ENCODE peak calls at places on chromosomes 13 and 19, in nine cellular contexts. L is A549, B is K562, O is Panc1, S is SK-N-SH, E is HL-60, X is HepG2, W is GM12878, H is HCT116. M is an unnamed sample.

GRCh38 chr13:49649244-49649962 is 21.1 kb downstream of the ARL11 start:
- DNase-seq in W (no peak), S (no peak), X (peak; percentile 33), L (peak; percentile 28), E (no peak), B (peak; percentile 33), H (no peak), O (no peak), M (peak; percentile 68)

GRCh38 chr13:102399791-102400618 is 1.8 kb downstream of the FGF14 start:
- DNase-seq in H (no peak), E (peak; percentile 16), L (peak; percentile 28), W (no peak), S (peak; percentile 78), X (no peak), O (no peak), B (no peak), M (peak; percentile 55)

GRCh38 chr13:34942732-34943674 is 933 bp downstream of the NBEA start:
- DNase-seq in H (no peak), W (no peak), X (no peak), S (peak; percentile 69), O (no peak), E (no peak), B (no peak), L (peak; percentile 4), M (peak; percentile 78)

GRCh38 chr19:51480590-51480989 is 2.3 kb downstream of the CEACAM18 start:
- DNase-seq in O (no peak), X (peak; percentile 20), W (no peak), L (no peak), E (no peak), H (no peak), B (peak; percentile 72), S (no peak), M (peak; percentile 81)

GRCh38 chr19:57803265-57803593 is 11.5 kb downstream of the ZNF552 start:
- DNase-seq in O (no peak), H (no peak), W (no peak), B (no peak), E (no peak), S (no peak), X (no peak), L (no peak), M (peak; percentile 70)

GRCh38 chr19:55358493-55358892 is 4.0 kb upstream of the COX6B2 start:
- DNase-seq in B (no peak), L (no peak), O (no peak), W (no peak), E (no peak), X (no peak), H (no peak), S (no peak), M (no peak)

GRCh38 chr13:24910502-24911134 is 146.6 kb downstream of the RNF17 start:
- DNase-seq in X (no peak), B (no peak), W (no peak), H (no peak), E (no peak), O (no peak), S (no peak), L (no peak), M (no peak)

GRCh38 chr13:51557875-51558604 is 26.2 kb upstream of the WDFY2 start:
- DNase-seq in B (no peak), O (no peak), S (no peak), H (no peak), X (no peak), W (no peak), L (no peak), E (peak; percentile 40), M (no peak)

GRCh38 chr19:31349160-31349881 is at the start of gene TSHZ3:
- DNase-seq in B (peak; percentile 49), X (no peak), O (no peak), S (peak; percentile 89), W (no peak), H (no peak), L (peak; percentile 43), E (peak; percentile 84), M (peak; percentile 85)

GRCh38 chr13:82654851-82655517 is 1227.3 kb downstream of the SLITRK1 start:
- DNase-seq in B (no peak), L (no peak), H (no peak), S (no peak), E (no peak), W (no peak), O (no peak), X (no peak), M (no peak)

GRCh38 chr19:10763399-10763798 is 45.5 kb downstream of the DNM2 start:
- DNase-seq in E (no peak), B (no peak), H (no peak), X (no peak), W (no peak), O (no peak), L (no peak), S (no peak), M (no peak)

GRCh38 chr13:46211116-46211515 is 612 bp upstream of the LRRC63 start:
- DNase-seq in O (no peak), S (peak; percentile 32), E (peak; percentile 56), H (no peak), L (no peak), X (no peak), B (peak; percentile 15), W (no peak), M (peak; percentile 22)

GRCh38 chr13:46211521-46212351 is at the start of gene LRRC63:
- DNase-seq in B (peak; percentile 67), L (peak; percentile 38), X (no peak), H (no peak), S (peak; percentile 91), O (no peak), W (no peak), E (peak; percentile 90), M (peak; percentile 81)

GRCh38 chr13:46206138-46206537 is 5.6 kb upstream of the LRRC63 start:
- DNase-seq in H (no peak), S (no peak), X (no peak), E (no peak), O (no peak), B (no peak), L (no peak), W (no peak), M (no peak)

GRCh38 chr13:46210362-46211083 is 1.2 kb upstream of the LRRC63 start:
- DNase-seq in S (no peak), O (no peak), E (no peak), X (no peak), H (no peak), B (no peak), L (no peak), W (no peak), M (no peak)

DNA sequence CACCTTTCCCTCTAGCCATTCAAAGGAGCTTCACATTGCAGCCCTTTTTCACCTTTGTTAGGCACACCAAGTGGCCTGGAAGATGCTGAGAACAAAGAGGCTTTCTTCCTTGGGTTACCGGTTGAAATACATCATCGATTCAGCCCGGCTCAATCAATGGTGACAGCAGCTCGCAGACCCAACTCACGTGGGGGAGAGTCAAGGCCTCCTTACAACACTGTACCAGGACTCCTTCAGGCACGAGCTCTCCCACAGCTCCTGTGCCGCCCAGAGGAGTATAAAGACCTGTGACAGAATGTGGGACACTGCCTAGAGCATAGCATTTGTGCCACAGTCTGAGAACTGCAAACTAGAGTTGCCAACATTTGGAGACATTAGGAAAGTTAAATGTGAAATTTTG is 3.9 kb upstream of the LRRC63 start:
- DNase-seq in W (no peak), E (no peak), L (no peak), O (no peak), H (no peak), S (no peak), X (no peak), B (no peak), M (peak; percentile 27)
- TF ChIP-seq REST in W (no peak), E (no peak), L (no peak), O (no peak), H (no peak), S (no peak), X (no peak), B (no peak), M (no peak)

GRCh38 chr13:113050856-113051431 is 54.6 kb upstream of the F7 start:
- DNase-seq in L (no peak), O (no peak), H (no peak), X (no peak), B (no peak), S (no peak), W (no peak), E (no peak), M (peak; percentile 48)
- TF ChIP-seq REST in L (no peak), O (no peak), H (no peak), X (no peak), B (no peak), S (no peak), W (no peak), E (no peak), M (no peak)

GRCh38 chr13:59641758-59642157 is 522.0 kb downstream of the DIAPH3 start:
- DNase-seq in E (no peak), S (no peak), B (no peak), X (no peak), O (no peak), W (no peak), L (no peak), H (no peak), M (no peak)

GRCh38 chr13:59643906-59644626 is 519.7 kb downstream of the DIAPH3 start:
- DNase-seq in S (no peak), H (no peak), E (no peak), W (no peak), X (no peak), O (no peak), L (no peak), B (no peak), M (peak; percentile 19)

GRCh38 chr13:59638404-59638803 is 525.3 kb downstream of the DIAPH3 start:
- DNase-seq in B (no peak), O (no peak), E (no peak), X (no peak), W (no peak), L (no peak), S (no peak), H (no peak), M (no peak)

GRCh38 chr13:59643239-59643865 is 520.4 kb downstream of the DIAPH3 start:
- DNase-seq in E (no peak), L (no peak), W (no peak), X (peak; percentile 5), H (no peak), S (peak; percentile 57), O (no peak), B (no peak), M (no peak)

DNA sequence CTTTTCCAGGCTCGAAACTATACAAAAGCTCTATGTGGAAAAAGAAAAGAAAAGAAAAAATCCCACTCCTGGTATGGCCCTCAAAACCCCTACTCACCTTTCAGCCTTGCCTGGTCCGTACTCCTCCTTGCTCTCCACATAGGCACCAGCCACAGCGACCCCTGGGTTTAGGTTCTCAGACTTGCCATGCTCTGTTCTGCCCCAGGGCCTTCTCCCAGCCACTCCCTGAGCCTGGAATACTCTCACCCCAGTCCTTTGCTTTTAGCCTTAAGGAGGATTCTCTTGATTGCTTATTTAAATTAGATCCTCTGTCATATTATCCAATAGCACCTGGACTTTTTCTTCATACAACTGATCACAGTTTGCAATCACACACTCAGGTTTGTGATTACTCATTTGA is 522.5 kb downstream of the DIAPH3 start:
- DNase-seq in B (no peak), O (no peak), H (no peak), L (no peak), S (no peak), X (no peak), E (no peak), W (no peak), M (peak; percentile 66)
- TF ChIP-seq REST in B (no peak), O (no peak), H (no peak), L (no peak), S (no peak), X (no peak), E (no peak), W (no peak), M (no peak)

DNA sequence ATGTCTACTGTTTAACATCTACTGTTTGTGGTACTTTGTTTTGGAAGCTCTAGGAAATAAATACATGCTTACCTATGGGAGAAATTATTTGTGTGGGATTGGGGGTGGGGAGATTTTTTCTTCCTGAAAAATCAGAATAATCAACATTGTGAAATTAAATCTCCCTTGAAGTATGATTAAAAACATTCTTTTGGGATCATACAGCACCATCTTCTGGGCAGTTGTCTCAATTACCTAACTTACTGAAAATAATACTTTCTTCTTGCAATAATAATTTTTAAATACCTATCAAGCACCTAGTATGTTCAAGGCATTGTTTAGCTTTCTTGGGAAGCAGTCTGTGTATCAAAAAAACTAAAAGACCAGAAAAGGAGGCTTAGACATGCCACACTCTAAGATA is 576.5 kb upstream of the ARGLU1 start:
- DNase-seq in S (no peak), L (no peak), H (no peak), W (no peak), B (no peak), X (no peak), O (no peak), E (no peak), M (peak; percentile 11)
- TF ChIP-seq REST in S (no peak), L (no peak), H (no peak), W (no peak), B (no peak), X (no peak), O (no peak), E (no peak), M (no peak)

M was measured in GM23338.